ENCODE peak calls at places on chromosomes 5 and 9, in four cellular contexts. One of them, this sample, is unnamed.

GRCh38 chr5:35046754-35047153 is 995 bp downstream of the AGXT2 start:
- DNase-seq in AG09309: peak; percentile 94
- DNase-seq in SK-N-MC: no peak
- DNase-seq in caudate nucleus: no peak
- DNase-seq in this sample: no peak

GRCh38 chr5:79811081-79811480 is 121.4 kb downstream of the CMYA5 start:
- DNase-seq in AG09309: no peak
- DNase-seq in SK-N-MC: no peak
- DNase-seq in caudate nucleus: no peak
- DNase-seq in this sample: no peak

GRCh38 chr5:139985290-139985689 is 57.8 kb downstream of the NRG2 start:
- DNase-seq in AG09309: no peak
- DNase-seq in SK-N-MC: no peak
- DNase-seq in caudate nucleus: no peak
- DNase-seq in this sample: no peak

GRCh38 chr5:127833999-127834953 is 131.1 kb downstream of the CCDC192 start:
- DNase-seq in AG09309: peak; percentile 48
- DNase-seq in SK-N-MC: no peak
- DNase-seq in caudate nucleus: no peak
- DNase-seq in this sample: no peak

GRCh38 chr5:82467006-82467561 is 188.9 kb upstream of the RPS23 start:
- DNase-seq in AG09309: peak; percentile 11
- DNase-seq in SK-N-MC: no peak
- DNase-seq in caudate nucleus: no peak
- DNase-seq in this sample: no peak

GRCh38 chr9:80066931-80067330 is 495.2 kb downstream of the TLE4 start:
- DNase-seq in AG09309: no peak
- DNase-seq in SK-N-MC: no peak
- DNase-seq in caudate nucleus: no peak
- DNase-seq in this sample: no peak

GRCh38 chr9:13758876-13759275 is 479.4 kb upstream of the MPDZ start:
- DNase-seq in AG09309: no peak
- DNase-seq in SK-N-MC: no peak
- DNase-seq in caudate nucleus: no peak
- DNase-seq in this sample: peak; percentile 54

GRCh38 chr5:95781101-95781583 is 41.4 kb downstream of the GLRX start:
- DNase-seq in AG09309: peak; percentile 45
- DNase-seq in SK-N-MC: no peak
- DNase-seq in caudate nucleus: peak; percentile 63
- DNase-seq in this sample: peak; percentile 78

GRCh38 chr9:19130436-19130835 is 3.1 kb upstream of the PLIN2 start:
- DNase-seq in AG09309: no peak
- DNase-seq in SK-N-MC: no peak
- DNase-seq in caudate nucleus: no peak
- DNase-seq in this sample: no peak

GRCh38 chr5:95870105-95870672 is 47.7 kb upstream of the GLRX start:
- DNase-seq in AG09309: no peak
- DNase-seq in SK-N-MC: no peak
- DNase-seq in caudate nucleus: no peak
- DNase-seq in this sample: no peak

GRCh38 chr5:132372122-132372521 is 2.6 kb downstream of the SLC22A5 start:
- DNase-seq in AG09309: no peak
- DNase-seq in SK-N-MC: no peak
- DNase-seq in caudate nucleus: no peak
- DNase-seq in this sample: no peak

GRCh38 chr5:56259002-56259511 is 25.9 kb upstream of the ANKRD55 start:
- DNase-seq in AG09309: peak; percentile 87
- DNase-seq in SK-N-MC: no peak
- DNase-seq in caudate nucleus: no peak
- DNase-seq in this sample: no peak

GRCh38 chr5:175895701-175896102 is 24.3 kb downstream of the CPLX2 start:
- DNase-seq in AG09309: no peak
- DNase-seq in SK-N-MC: no peak
- DNase-seq in caudate nucleus: no peak
- DNase-seq in this sample: no peak

GRCh38 chr5:36035696-36036095 is 31.0 kb downstream of the UGT3A2 start:
- DNase-seq in AG09309: no peak
- DNase-seq in SK-N-MC: no peak
- DNase-seq in caudate nucleus: no peak
- DNase-seq in this sample: no peak

GRCh38 chr5:171835066-171835465 is 49.4 kb downstream of the SMIM23 start:
- DNase-seq in AG09309: no peak
- DNase-seq in SK-N-MC: no peak
- DNase-seq in caudate nucleus: no peak
- DNase-seq in this sample: no peak

GRCh38 chr5:9361835-9362234 is 184.0 kb downstream of the SEMA5A start:
- DNase-seq in AG09309: no peak
- DNase-seq in SK-N-MC: peak; percentile 28
- DNase-seq in caudate nucleus: no peak
- DNase-seq in this sample: peak; percentile 24

GRCh38 chr9:119298076-119298853 is 71.0 kb downstream of the BRINP1 start:
- DNase-seq in AG09309: no peak
- DNase-seq in SK-N-MC: no peak
- DNase-seq in caudate nucleus: no peak
- DNase-seq in this sample: no peak

GRCh38 chr9:35102465-35102768 is 514 bp downstream of the STOML2 start:
- DNase-seq in AG09309: no peak
- DNase-seq in SK-N-MC: no peak
- DNase-seq in caudate nucleus: no peak
- DNase-seq in this sample: no peak